ENCODE peak calls at places on chromosomes 6 and 20, in four cellular contexts. B is ELF-1; D is activated T-helper 9 cell treated with anti-CD3 and anti-CD28 coated beads, Interleukin-2, amount 50 U/mL, for 16 hours; E is GM23248. R is an unnamed sample.
A peak's percentile ranks its signal among the peaks of the same experiment; 100 is the strongest.

GRCh38 chr20:12047838-12048432 is 130.2 kb downstream of the BTBD3 start:
- DNase-seq in B (no peak), E (peak; percentile 42), D (no peak), R (no peak)

GRCh38 chr20:61848851-61849250 is 216.8 kb downstream of the TAF4 start:
- DNase-seq in D (no peak), B (no peak), E (no peak), R (no peak)

GRCh38 chr6:69917834-69918233 is 51.5 kb downstream of the COL19A1 start:
- DNase-seq in D (no peak), B (no peak), E (peak; percentile 87), R (no peak)

GRCh38 chr6:41652876-41653641 is 14.8 kb downstream of the MDFI start:
- DNase-seq in B (peak; percentile 81), E (no peak), D (no peak), R (no peak)

GRCh38 chr6:36326351-36326995 is 10.2 kb downstream of the BNIP5 start:
- DNase-seq in D (no peak), E (no peak), B (no peak), R (no peak)

GRCh38 chr6:129593233-129593564 is 116.8 kb downstream of the ARHGAP18 start:
- DNase-seq in B (no peak), D (no peak), E (peak; percentile 22), R (no peak)

GRCh38 chr6:89475634-89476033 is 42.7 kb downstream of the ANKRD6 start:
- DNase-seq in B (no peak), E (peak; percentile 29), D (no peak), R (no peak)

GRCh38 chr6:34855463-34855862 is 32.4 kb downstream of the TAF11 start:
- DNase-seq in D (no peak), E (no peak), B (no peak), R (no peak)

GRCh38 chr6:148509789-148510581 is 167.3 kb downstream of the SASH1 start:
- DNase-seq in E (peak; percentile 98), B (no peak), D (no peak), R (no peak)

GRCh38 chr6:42396720-42397119 is 55.0 kb downstream of the TRERF1 start:
- DNase-seq in B (no peak), D (no peak), E (no peak), R (no peak)

GRCh38 chr20:45044084-45044573 is 56.8 kb downstream of the KCNS1 start:
- DNase-seq in D (no peak), B (peak; percentile 19), E (peak; percentile 90), R (no peak)

GRCh38 chr20:50068041-50068651 is 44.8 kb downstream of the UBE2V1 start:
- DNase-seq in B (no peak), E (no peak), D (no peak), R (no peak)

GRCh38 chr6:99110004-99110403 is 162.3 kb upstream of the FBXL4 start:
- DNase-seq in D (no peak), B (peak; percentile 41), E (no peak), R (no peak)

GRCh38 chr20:10909803-10910202 is 236.0 kb upstream of the JAG1 start:
- DNase-seq in B (no peak), D (no peak), E (no peak), R (no peak)

GRCh38 chr6:109671721-109672120 is 19.3 kb downstream of the AK9 start:
- DNase-seq in B (no peak), D (no peak), E (peak; percentile 30), R (no peak)

GRCh38 chr6:105482227-105482839 is 79.5 kb upstream of the PREP start:
- DNase-seq in E (no peak), B (no peak), D (no peak), R (peak; percentile 39)

GRCh38 chr6:155301867-155302266 is 12.4 kb downstream of the TFB1M start:
- DNase-seq in D (no peak), E (peak; percentile 8), B (no peak), R (no peak)

GRCh38 chr6:169167581-169168301 is 85.9 kb downstream of the THBS2 start:
- DNase-seq in E (no peak), B (peak; percentile 19), D (no peak), R (no peak)

GRCh38 chr6:158837684-158838625 is 18.8 kb upstream of the EZR start:
- DNase-seq in E (peak; percentile 47), D (no peak), B (peak; percentile 88), R (no peak)

GRCh38 chr6:79446006-79446405 is 91.2 kb downstream of the LCA5 start:
- DNase-seq in B (no peak), E (peak; percentile 51), D (no peak), R (no peak)

GRCh38 chr6:28281288-28282064 is at the start of gene PGBD1:
- DNase-seq in B (peak; percentile 92), D (peak; percentile 18), E (peak; percentile 86), R (peak; percentile 37)

GRCh38 chr6:130357436-130357835 is 8.4 kb upstream of the TMEM200A start:
- DNase-seq in E (no peak), B (no peak), D (no peak), R (no peak)

GRCh38 chr6:107813555-107814194 is 10.4 kb downstream of the SCML4 start:
- DNase-seq in E (no peak), B (no peak), D (no peak), R (no peak)

GRCh38 chr20:49510562-49511117 is 28.2 kb upstream of the KCNB1 start:
- DNase-seq in E (peak; percentile 95), D (no peak), B (no peak), R (no peak)

GRCh38 chr20:17786221-17786718 is 86.5 kb downstream of the BANF2 start:
- DNase-seq in B (no peak), E (peak; percentile 60), D (no peak), R (no peak)

GRCh38 chr20:40724566-40724965 is 35.5 kb upstream of the MAFB start:
- DNase-seq in B (no peak), D (no peak), E (no peak), R (no peak)

GRCh38 chr6:131368077-131368911 is 204.7 kb upstream of the ARG1 start:
- DNase-seq in D (no peak), E (peak; percentile 76), B (no peak), R (no peak)

GRCh38 chr20:35473684-35474083 is 18.3 kb downstream of the CEP250 start:
- DNase-seq in D (no peak), E (no peak), B (no peak), R (no peak)